ENCODE peak calls at places on chromosome 21, in six cellular contexts. S is GM23248, K is HTR-8/SVneo, N is T-helper 9 cell, V is Daoy, L is GM03348. H is an unnamed sample.

GRCh38 chr21:42199488-42200463 is 19.2 kb upstream of the ABCG1 start:
- DNase-seq in V (peak), K (peak), N (no peak), L (peak), S (peak), H (peak)

GRCh38 chr21:39434950-39435349 is 10.6 kb downstream of the LCA5L start:
- DNase-seq in K (no peak), S (peak), L (no peak), N (no peak), V (no peak), H (no peak)

GRCh38 chr21:26332873-26333272 is 162.3 kb upstream of the APP start:
- DNase-seq in L (no peak), K (no peak), S (peak), N (no peak), V (no peak), H (no peak)

GRCh38 chr21:41777934-41778815 is 11.3 kb upstream of the RIPK4 start:
- DNase-seq in S (peak), K (peak), N (no peak), L (peak), V (peak), H (no peak)

GRCh38 chr21:31348188-31348587 is 4.1 kb upstream of the TIAM1 start:
- DNase-seq in S (no peak), K (no peak), V (no peak), L (no peak), N (no peak), H (no peak)

GRCh38 chr21:33642896-33643657 is 776 bp downstream of the ITSN1 start:
- DNase-seq in V (peak), N (peak), L (peak), K (no peak), S (peak), H (peak)

GRCh38 chr21:35603471-35603870 is 456.9 kb downstream of the SETD4 start:
- DNase-seq in S (no peak), N (no peak), L (no peak), K (no peak), V (no peak), H (no peak)

GRCh38 chr21:16608209-16608830 is 878.5 kb downstream of the USP25 start:
- DNase-seq in N (no peak), V (no peak), L (no peak), S (no peak), K (no peak), H (no peak)

GRCh38 chr21:34877485-34878128 is 171.5 kb downstream of the RUNX1 start:
- DNase-seq in N (no peak), S (no peak), V (no peak), K (no peak), L (no peak), H (no peak)

GRCh38 chr21:17539743-17540341 is 27.0 kb downstream of the CXADR start:
- DNase-seq in V (no peak), K (no peak), S (no peak), N (no peak), L (no peak), H (no peak)

GRCh38 chr21:31283025-31283424 is 61.0 kb downstream of the TIAM1 start:
- DNase-seq in K (no peak), N (no peak), L (no peak), S (no peak), V (no peak), H (peak)

GRCh38 chr21:46667191-46667734 is 31.8 kb downstream of the PRMT2 start:
- DNase-seq in V (peak), N (no peak), K (peak), L (peak), S (peak), H (no peak)

H was measured in central memory CD4-positive, alpha-beta T cell.